ENCODE peak calls at places on chromosome 16, in five cellular contexts. E, Q, S, A and W are unnamed samples.
A peak's percentile ranks its signal among the peaks of the same experiment; 100 is the strongest.

GRCh38 chr16:71367243-71367976 is 8.9 kb downstream of the CALB2 start:
- DNase-seq in E (no peak), Q (peak; percentile 44), S (no peak), A (peak; percentile 89), W (no peak)

GRCh38 chr16:22632621-22633020 is 121.9 kb downstream of the NPIPB5 start:
- DNase-seq in E (no peak), Q (no peak), S (no peak), A (no peak), W (no peak)

GRCh38 chr16:53893731-53894435 is 189.9 kb downstream of the FTO start:
- DNase-seq in E (no peak), Q (peak; percentile 16), S (peak; percentile 47), A (no peak), W (no peak)

GRCh38 chr16:84138500-84138823 is 6.5 kb downstream of the HSDL1 start:
- DNase-seq in E (no peak), Q (no peak), S (no peak), A (no peak), W (no peak)

GRCh38 chr16:89478576-89479221 is 11.7 kb downstream of the ANKRD11 start:
- DNase-seq in E (no peak), Q (no peak), S (no peak), A (no peak), W (no peak)

GRCh38 chr16:84599528-84600202 is 18.2 kb downstream of the COTL1 start:
- DNase-seq in E (peak; percentile 63), Q (peak; percentile 24), S (peak; percentile 73), A (peak; percentile 92), W (peak; percentile 64)

GRCh38 chr16:85698459-85699223 is 9.9 kb upstream of the GINS2 start:
- DNase-seq in E (no peak), Q (no peak), S (no peak), A (no peak), W (no peak)

GRCh38 chr16:23134274-23134673 is 15.0 kb downstream of the USP31 start:
- DNase-seq in E (peak; percentile 69), Q (peak; percentile 59), S (peak; percentile 73), A (no peak), W (no peak)

GRCh38 chr16:77834600-77834963 is 46.2 kb downstream of the VAT1L start:
- DNase-seq in E (no peak), Q (no peak), S (no peak), A (no peak), W (no peak)

GRCh38 chr16:66170989-66171388 is 195.5 kb upstream of the CDH5 start:
- DNase-seq in E (no peak), Q (no peak), S (no peak), A (no peak), W (no peak)

GRCh38 chr16:12771341-12771798 is 32.3 kb downstream of the CPPED1 start:
- DNase-seq in E (no peak), Q (no peak), S (no peak), A (no peak), W (no peak)

GRCh38 chr16:24721830-24722238 is 7.6 kb upstream of the TNRC6A start:
- DNase-seq in E (no peak), Q (no peak), S (no peak), A (no peak), W (no peak)

GRCh38 chr16:70254965-70255286 is 3.2 kb upstream of the EXOSC6 start:
- DNase-seq in E (no peak), Q (no peak), S (no peak), A (no peak), W (no peak)

GRCh38 chr16:47887496-47887895 is 268.3 kb downstream of the ABCC12 start:
- DNase-seq in E (no peak), Q (no peak), S (no peak), A (peak; percentile 47), W (no peak)

GRCh38 chr16:78961464-78961863 is 639.1 kb downstream of the MAF start:
- DNase-seq in E (no peak), Q (no peak), S (no peak), A (no peak), W (no peak)

GRCh38 chr16:65375651-65376050 is 253.8 kb upstream of the CDH11 start:
- DNase-seq in E (no peak), Q (no peak), S (no peak), A (no peak), W (no peak)

GRCh38 chr16:10868562-10869469 is 8.2 kb upstream of the CIITA start:
- DNase-seq in E (peak; percentile 52), Q (peak; percentile 18), S (peak; percentile 70), A (no peak), W (no peak)

GRCh38 chr16:26717826-26718225 is 348.9 kb upstream of the C16orf82 start:
- DNase-seq in E (no peak), Q (no peak), S (no peak), A (no peak), W (no peak)

GRCh38 chr16:72821551-72821950 is 226.4 kb downstream of the ZFHX3 start:
- DNase-seq in E (no peak), Q (no peak), S (no peak), A (no peak), W (no peak)

GRCh38 chr16:57299009-57299718 is 14.7 kb upstream of the PLLP start:
- DNase-seq in E (no peak), Q (no peak), S (peak; percentile 65), A (no peak), W (peak; percentile 63)

GRCh38 chr16:16027728-16028310 is 78.4 kb downstream of the ABCC1 start:
- DNase-seq in E (no peak), Q (no peak), S (no peak), A (peak; percentile 79), W (no peak)

GRCh38 chr16:647173-647902 is 1.8 kb upstream of the WDR90 start:
- DNase-seq in E (no peak), Q (peak; percentile 64), S (no peak), A (no peak), W (no peak)

GRCh38 chr16:12081048-12081404 is 104.5 kb downstream of the SNX29 start:
- DNase-seq in E (no peak), Q (no peak), S (no peak), A (no peak), W (no peak)

GRCh38 chr16:710500-711075 is 4.3 kb upstream of the METRN start:
- DNase-seq in E (no peak), Q (no peak), S (no peak), A (no peak), W (no peak)

GRCh38 chr16:64397042-64397441 is 724.8 kb downstream of the CDH11 start:
- DNase-seq in E (no peak), Q (no peak), S (no peak), A (no peak), W (no peak)

GRCh38 chr16:2156025-2156848 is 655 bp downstream of the TRAF7 start:
- DNase-seq in E (no peak), Q (no peak), S (no peak), A (peak; percentile 61), W (no peak)

GRCh38 chr16:11135167-11135973 is 120.6 kb downstream of the SOCS1 start:
- DNase-seq in E (no peak), Q (no peak), S (peak; percentile 52), A (no peak), W (no peak)

GRCh38 chr16:79276506-79276905 is 324.0 kb downstream of the MAF start:
- DNase-seq in E (no peak), Q (no peak), S (no peak), A (no peak), W (no peak)

GRCh38 chr16:79269211-79269863 is 331.2 kb downstream of the MAF start:
- DNase-seq in E (no peak), Q (no peak), S (no peak), A (no peak), W (no peak)

GRCh38 chr16:31764103-31764502 is 109.5 kb upstream of the ZNF267 start:
- DNase-seq in E (no peak), Q (no peak), S (no peak), A (no peak), W (no peak)
- H3K9me3 ChIP-seq in E (peaks cover 93% of the 10 kb centered on the region), Q (no peaks in the 10 kb centered on the region), S (peaks cover 89% of the 10 kb centered on the region), A (peaks cover 26% of the 10 kb centered on the region), W (peaks cover 35% of the 10 kb centered on the region)

GRCh38 chr16:56247018-56247417 is 55.7 kb downstream of the GNAO1 start:
- DNase-seq in E (no peak), Q (no peak), S (no peak), A (no peak), W (no peak)

GRCh38 chr16:56244612-56245011 is 53.3 kb downstream of the GNAO1 start:
- DNase-seq in E (no peak), Q (no peak), S (no peak), A (no peak), W (no peak)

GRCh38 chr16:56247808-56248207 is 56.5 kb downstream of the GNAO1 start:
- DNase-seq in E (no peak), Q (no peak), S (no peak), A (no peak), W (no peak)

GRCh38 chr16:56245197-56245596 is 53.9 kb downstream of the GNAO1 start:
- DNase-seq in E (no peak), Q (no peak), S (no peak), A (no peak), W (no peak)

DNA sequence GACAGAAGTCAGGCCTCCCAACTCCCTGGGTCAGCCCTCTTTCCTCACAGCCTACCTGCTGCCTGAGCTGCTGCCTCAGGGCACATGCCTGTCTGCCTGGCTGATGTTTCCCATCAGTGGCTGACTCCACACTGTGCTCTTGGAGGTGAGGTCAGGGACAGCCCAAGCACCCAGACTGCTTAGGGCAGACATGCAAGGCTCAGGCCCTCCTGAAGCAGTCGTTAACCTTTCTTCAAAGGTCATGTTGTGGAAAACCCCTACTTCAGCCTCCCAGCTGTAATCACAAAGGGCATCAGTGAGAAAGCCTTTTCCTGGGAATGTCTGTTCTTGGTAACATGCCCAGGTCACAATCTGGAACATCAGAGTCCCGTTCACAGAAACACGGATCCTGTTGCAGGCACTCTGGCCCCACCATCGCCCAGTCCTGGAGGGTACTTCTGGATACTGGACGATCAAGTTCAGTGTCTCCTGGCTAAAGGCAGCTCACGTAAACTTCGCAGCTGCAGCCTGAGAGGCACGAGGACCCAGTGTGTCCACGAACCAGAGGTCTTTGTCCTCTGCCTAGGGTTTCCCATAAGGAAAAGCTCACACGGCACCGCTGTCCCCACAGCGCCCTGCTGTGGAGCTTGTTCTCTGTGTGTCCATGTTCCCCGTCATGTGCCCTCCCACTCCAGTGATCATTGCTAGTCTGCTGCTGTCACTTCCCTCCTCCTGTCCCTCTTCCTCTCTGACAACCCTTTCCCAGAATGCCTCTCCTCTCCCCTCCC is 54.9 kb downstream of the GNAO1 start:
- DNase-seq in E (no peak), Q (no peak), S (no peak), A (peak; percentile 19), W (no peak)
- H3K9me3 ChIP-seq in E (no peaks in the 10 kb centered on the region), Q (no peaks in the 10 kb centered on the region), S (no peaks in the 10 kb centered on the region), A (no peaks in the 10 kb centered on the region), W (no peaks in the 10 kb centered on the region)

GRCh38 chr16:5207001-5207523 is 109.5 kb upstream of the EEF2KMT start:
- DNase-seq in E (no peak), Q (no peak), S (no peak), A (no peak), W (no peak)
- H3K9me3 ChIP-seq in E (no peaks in the 10 kb centered on the region), Q (no peaks in the 10 kb centered on the region), S (no peaks in the 10 kb centered on the region), A (no peaks in the 10 kb centered on the region), W (no peaks in the 10 kb centered on the region)

GRCh38 chr16:88285514-88285822 is 97.3 kb upstream of the ZNF469 start:
- DNase-seq in E (no peak), Q (no peak), S (peak; percentile 13), A (no peak), W (no peak)

GRCh38 chr16:88284626-88285513 is 97.9 kb upstream of the ZNF469 start:
- DNase-seq in E (no peak), Q (no peak), S (peak; percentile 18), A (no peak), W (no peak)

GRCh38 chr16:88282221-88283041 is 100.3 kb upstream of the ZNF469 start:
- DNase-seq in E (peak; percentile 9), Q (no peak), S (no peak), A (no peak), W (no peak)

GRCh38 chr16:88284101-88284500 is 98.7 kb upstream of the ZNF469 start:
- DNase-seq in E (peak; percentile 4), Q (no peak), S (peak; percentile 11), A (no peak), W (no peak)

GRCh38 chr16:88283596-88283995 is 99.2 kb upstream of the ZNF469 start:
- DNase-seq in E (peak; percentile 4), Q (no peak), S (no peak), A (no peak), W (no peak)
- H3K9me3 ChIP-seq in E (peaks cover 32% of the 10 kb centered on the region), Q (no peaks in the 10 kb centered on the region), S (peaks cover 22% of the 10 kb centered on the region), A (peaks cover 4% of the 10 kb centered on the region), W (no peaks in the 10 kb centered on the region)